ENCODE peak calls at places on chromosomes 12 and 14, in five cellular contexts. X is GM23338, H is WERI-Rb-1, Q is stomach, L is bronchial epithelial cell. U is an unnamed sample.

GRCh38 chr12:99810718-99811593 is 163.4 kb downstream of the GARIN6 start:
- DNase-seq in X (peak; percentile 18), H (peak; percentile 54), Q (no peak), L (peak; percentile 31), U (no peak)

GRCh38 chr14:105952826-105953225 is 426.4 kb downstream of the TMEM121 start:
- DNase-seq in X (no peak), H (no peak), Q (no peak), L (no peak), U (no peak)

GRCh38 chr14:33959692-33960151 is 8.8 kb upstream of the EGLN3 start:
- DNase-seq in X (peak; percentile 66), H (no peak), Q (no peak), L (no peak), U (no peak)

GRCh38 chr12:93442411-93443340 is 929 bp upstream of the UBE2N start:
- DNase-seq in X (no peak), H (no peak), Q (no peak), L (peak; percentile 59), U (no peak)

GRCh38 chr12:104748790-104749189 is 209.3 kb downstream of the SLC41A2 start:
- DNase-seq in X (no peak), H (no peak), Q (no peak), L (peak; percentile 22), U (no peak)

GRCh38 chr12:125766091-125766490 is 700.9 kb downstream of the AACS start:
- DNase-seq in X (no peak), H (no peak), Q (no peak), L (no peak), U (no peak)

GRCh38 chr14:23054000-23054811 is 3.1 kb downstream of the CDH24 start:
- DNase-seq in X (peak; percentile 52), H (peak; percentile 67), Q (no peak), L (no peak), U (no peak)

GRCh38 chr12:68119250-68119649 is 40.3 kb downstream of the IFNG start:
- DNase-seq in X (no peak), H (no peak), Q (no peak), L (no peak), U (no peak)

GRCh38 chr14:93132472-93133065 is 16.8 kb upstream of the ITPK1 start:
- DNase-seq in X (peak; percentile 62), H (peak; percentile 51), Q (peak; percentile 63), L (no peak), U (peak; percentile 73)

GRCh38 chr12:62698701-62699101 is 232.1 kb downstream of the MON2 start:
- DNase-seq in X (no peak), H (no peak), Q (no peak), L (peak; percentile 33), U (no peak)

GRCh38 chr14:99231850-99232401 is 40.1 kb downstream of the BCL11B start:
- DNase-seq in X (peak; percentile 91), H (no peak), Q (no peak), L (no peak), U (no peak)

GRCh38 chr12:52019123-52019770 is 12.5 kb downstream of the TAMALIN start:
- DNase-seq in X (no peak), H (no peak), Q (no peak), L (no peak), U (peak; percentile 67)

GRCh38 chr12:122080149-122081107 is 1.9 kb downstream of the MLXIP start:
- DNase-seq in X (peak; percentile 63), H (peak; percentile 54), Q (peak; percentile 54), L (peak; percentile 92), U (peak; percentile 67)

GRCh38 chr12:28963554-28963953 is 185.5 kb upstream of the FAR2 start:
- DNase-seq in X (peak; percentile 64), H (no peak), Q (no peak), L (peak; percentile 63), U (no peak)

GRCh38 chr14:99314623-99315022 is 42.6 kb upstream of the BCL11B start:
- DNase-seq in X (no peak), H (no peak), Q (no peak), L (no peak), U (no peak)

GRCh38 chr14:94380225-94381148 is 7.9 kb downstream of the SERPINA1 start:
- DNase-seq in X (no peak), H (no peak), Q (no peak), L (peak; percentile 33), U (no peak)

GRCh38 chr14:52078721-52079120 is 9.9 kb upstream of the NID2 start:
- DNase-seq in X (no peak), H (no peak), Q (no peak), L (no peak), U (no peak)

GRCh38 chr14:31166271-31166561 is 41.4 kb downstream of the HECTD1 start:
- DNase-seq in X (no peak), H (no peak), Q (no peak), L (no peak), U (no peak)

GRCh38 chr14:31164115-31164514 is 43.5 kb downstream of the HECTD1 start:
- DNase-seq in X (no peak), H (no peak), Q (no peak), L (peak; percentile 73), U (no peak)

GRCh38 chr14:31159682-31160296 is 47.8 kb downstream of the HECTD1 start:
- DNase-seq in X (no peak), H (no peak), Q (no peak), L (no peak), U (no peak)

GRCh38 chr14:31161274-31161673 is 46.3 kb downstream of the HECTD1 start:
- DNase-seq in X (no peak), H (no peak), Q (no peak), L (no peak), U (no peak)

DNA sequence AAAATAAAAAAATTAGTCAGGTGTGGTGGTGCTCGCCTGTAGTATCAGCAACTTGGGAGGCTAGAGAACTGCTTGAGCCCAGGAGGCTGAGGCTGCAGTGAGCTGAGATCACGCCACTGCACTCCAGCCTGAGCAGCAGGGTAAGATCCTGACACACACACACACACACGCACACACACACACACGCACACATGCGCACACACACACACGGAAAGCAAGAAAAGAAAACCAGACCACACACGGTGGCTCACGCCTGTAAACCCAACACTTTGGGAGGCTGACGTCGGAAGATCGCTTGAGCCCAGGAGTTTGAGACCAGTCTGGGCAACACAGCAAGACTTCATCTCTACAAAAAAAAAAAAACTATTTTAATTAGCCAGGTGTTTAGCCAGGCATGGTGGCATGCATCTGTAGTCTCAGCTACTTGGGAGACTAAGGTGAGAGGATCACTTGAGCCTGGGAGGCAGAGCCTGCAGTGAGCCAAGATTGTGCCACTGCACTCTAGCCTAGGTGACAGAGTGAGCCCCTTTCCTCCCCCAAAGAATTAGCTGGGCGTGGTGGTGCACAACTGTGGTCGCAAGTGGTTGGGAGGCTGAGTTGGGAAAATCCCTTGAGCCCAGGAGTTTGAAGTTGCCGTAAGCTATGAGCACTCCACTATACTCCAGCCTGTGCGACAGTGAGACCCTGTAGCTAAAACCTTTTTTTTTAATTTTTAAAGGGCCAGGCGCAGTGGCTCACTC is 44.5 kb downstream of the HECTD1 start:
- DNase-seq in X (no peak), H (no peak), Q (no peak), L (no peak), U (no peak)
- H3K36me3 ChIP-seq in X (peaks cover 10% of the 10 kb centered on the region), H (peaks cover 86% of the 10 kb centered on the region), Q (peaks cover 95% of the 10 kb centered on the region), L (peaks cover 11% of the 10 kb centered on the region), U (peaks cover 29% of the 10 kb centered on the region)

GRCh38 chr12:112233242-112233641 is 107.9 kb downstream of the TRAFD1 start:
- DNase-seq in X (no peak), H (no peak), Q (no peak), L (no peak), U (no peak)
- H3K36me3 ChIP-seq in X (peaks cover 42% of the 10 kb centered on the region), H (peaks cover 75% of the 10 kb centered on the region), Q (peaks cover 98% of the 10 kb centered on the region), L (peaks cover 10% of the 10 kb centered on the region), U (peaks cover 58% of the 10 kb centered on the region)

GRCh38 chr14:21244546-21244945 is 24.7 kb downstream of the HNRNPC start:
- DNase-seq in X (no peak), H (no peak), Q (no peak), L (peak; percentile 62), U (no peak)
- H3K36me3 ChIP-seq in X (peaks cover 41% of the 10 kb centered on the region), H (peaks cover 85% of the 10 kb centered on the region), Q (peaks cover 69% of the 10 kb centered on the region), L (peaks cover 11% of the 10 kb centered on the region), U (peaks cover 8% of the 10 kb centered on the region)

GRCh38 chr12:56616924-56617323 is 13.2 kb downstream of the BAZ2A start:
- DNase-seq in X (no peak), H (no peak), Q (no peak), L (no peak), U (no peak)
- H3K36me3 ChIP-seq in X (peaks cover 38% of the 10 kb centered on the region), H (peaks cover 74% of the 10 kb centered on the region), Q (peaks cover 95% of the 10 kb centered on the region), L (peaks cover 42% of the 10 kb centered on the region), U (peaks cover 47% of the 10 kb centered on the region)

DNA sequence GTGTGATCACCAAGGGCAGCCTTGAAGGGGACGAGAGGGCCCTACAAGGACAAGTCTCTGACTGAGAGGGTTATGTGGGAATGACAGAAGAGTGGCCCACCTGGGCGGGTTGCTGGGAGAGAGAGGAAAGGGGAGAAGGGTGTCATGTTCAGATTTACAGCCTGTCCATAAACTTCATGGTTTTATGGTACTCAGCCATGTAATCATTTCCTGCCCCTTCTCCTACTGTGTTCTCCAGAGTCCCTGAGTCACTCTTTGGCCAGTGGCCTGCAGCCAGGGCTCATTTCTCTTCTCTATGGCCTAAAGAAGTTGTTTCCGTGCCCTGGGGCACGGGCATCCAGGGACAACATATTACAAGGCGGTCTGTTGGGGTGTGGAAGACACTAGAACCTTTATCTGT is 26.7 kb downstream of the DDX47 start:
- DNase-seq in X (no peak), H (no peak), Q (peak; percentile 47), L (peak; percentile 84), U (no peak)
- H3K36me3 ChIP-seq in X (no peaks in the 10 kb centered on the region), H (no peaks in the 10 kb centered on the region), Q (no peaks in the 10 kb centered on the region), L (no peaks in the 10 kb centered on the region), U (no peaks in the 10 kb centered on the region)

DNA sequence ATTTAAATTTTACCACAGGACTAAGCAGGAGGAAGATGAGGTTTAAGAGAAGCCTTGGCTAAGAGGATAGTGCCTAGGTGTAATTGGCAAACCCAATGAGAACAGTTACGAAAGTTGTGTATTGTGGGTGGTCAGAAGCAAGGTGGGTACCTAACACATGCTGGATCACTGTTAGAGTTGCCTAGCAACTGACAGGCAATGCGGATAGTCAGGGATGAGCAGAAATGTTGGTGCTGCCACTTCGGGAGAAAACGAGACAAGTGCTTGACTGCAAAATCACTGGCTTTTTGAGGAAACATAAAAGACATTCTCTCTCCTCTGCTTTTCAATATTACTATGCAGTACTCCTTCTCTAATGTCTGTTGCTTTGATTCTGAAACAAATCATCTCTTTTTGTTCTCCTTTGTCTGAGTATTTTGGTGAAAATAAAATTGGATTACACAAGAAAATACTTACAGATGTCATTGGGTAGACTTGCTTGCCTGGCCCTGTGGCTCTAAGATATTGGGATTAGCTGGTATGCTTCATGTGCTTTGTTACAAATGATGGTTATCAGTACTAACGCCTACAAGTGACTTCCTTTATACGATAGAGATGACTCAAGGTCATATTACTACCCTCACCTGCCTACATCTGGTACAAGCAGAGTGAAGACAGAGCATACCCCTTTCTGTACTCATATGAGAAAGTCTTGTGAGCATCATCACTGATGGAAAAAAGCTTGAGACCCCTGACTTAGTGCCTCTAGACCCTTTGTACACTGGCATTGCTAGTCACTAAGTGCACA is 48.0 kb downstream of the TDP1 start:
- DNase-seq in X (no peak), H (no peak), Q (no peak), L (no peak), U (no peak)
- H3K36me3 ChIP-seq in X (peaks cover 8% of the 10 kb centered on the region), H (peaks cover 16% of the 10 kb centered on the region), Q (peaks cover 46% of the 10 kb centered on the region), L (peaks cover 4% of the 10 kb centered on the region), U (no peaks in the 10 kb centered on the region)

DNA sequence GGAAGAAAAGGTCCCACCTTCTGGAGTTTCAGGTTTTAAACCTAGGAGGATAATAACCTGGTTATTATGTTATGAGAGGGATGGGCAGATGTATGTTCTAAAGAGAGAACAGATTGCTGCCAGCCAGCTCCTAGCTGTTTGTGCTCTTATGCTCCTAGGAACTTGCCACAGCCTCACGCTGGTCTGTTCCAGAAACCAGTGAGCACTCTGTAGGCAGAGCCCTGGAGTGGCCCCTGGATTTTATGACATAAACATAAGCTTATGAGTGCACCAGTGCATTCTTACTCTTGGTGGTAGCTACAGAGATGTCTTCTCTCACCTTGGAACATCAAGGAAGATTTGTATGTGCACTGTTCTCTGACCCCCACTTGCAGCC is 27.7 kb downstream of the KLC1 start:
- DNase-seq in X (no peak), H (no peak), Q (no peak), L (no peak), U (no peak)
- H3K36me3 ChIP-seq in X (peaks cover 48% of the 10 kb centered on the region), H (peaks cover 79% of the 10 kb centered on the region), Q (peaks cover 81% of the 10 kb centered on the region), L (peaks cover 35% of the 10 kb centered on the region), U (peaks cover 49% of the 10 kb centered on the region)

GRCh38 chr12:50006266-50006665 is 19.0 kb downstream of the RACGAP1 start:
- DNase-seq in X (no peak), H (no peak), Q (no peak), L (no peak), U (no peak)
- H3K36me3 ChIP-seq in X (peaks cover 9% of the 10 kb centered on the region), H (peaks cover 75% of the 10 kb centered on the region), Q (no peaks in the 10 kb centered on the region), L (peaks cover 3% of the 10 kb centered on the region), U (no peaks in the 10 kb centered on the region)